ENCODE peak calls at places on chromosomes 12 and 14, in nine cellular contexts. S is hepatocyte; X is cardiac muscle cell; Q is foreskin fibroblast; K is CD8-positive, alpha-beta T cell; Y is astrocyte of the cerebellum; Z is neural progenitor cell; O is heart left ventricle; T is brain microvascular endothelial cell. W is an unnamed sample.

GRCh38 chr14:67311868-67312267 is 47.7 kb downstream of the ATP6V1D start:
- DNase-seq in S (peak), X (no peak), Q (no peak), K (no peak), Y (no peak), Z (no peak), O (no peak), T (no peak), W (no peak)

GRCh38 chr12:123319826-123320225 is 44.8 kb downstream of the SBNO1 start:
- DNase-seq in S (no peak), X (no peak), Q (no peak), K (no peak), Y (no peak), Z (no peak), O (no peak), T (no peak), W (no peak)

GRCh38 chr12:114275937-114276785 is 129.8 kb downstream of the TBX5 start:
- DNase-seq in S (no peak), X (no peak), Q (peak), K (no peak), Y (no peak), Z (no peak), O (no peak), T (no peak), W (no peak)

GRCh38 chr12:106747973-106748436 is 26.5 kb upstream of the RIC8B start:
- DNase-seq in S (no peak), X (no peak), Q (no peak), K (no peak), Y (no peak), Z (no peak), O (no peak), T (no peak), W (no peak)

GRCh38 chr14:88289214-88289613 is 33.9 kb downstream of the KCNK10 start:
- DNase-seq in S (no peak), X (no peak), Q (no peak), K (no peak), Y (no peak), Z (no peak), O (no peak), T (no peak), W (no peak)

GRCh38 chr14:73460691-73461127 is 2.4 kb upstream of the NUMB start:
- DNase-seq in S (no peak), X (no peak), Q (peak), K (no peak), Y (no peak), Z (no peak), O (no peak), T (peak), W (no peak)

GRCh38 chr12:68773582-68773981 is 27.6 kb downstream of the SLC35E3 start:
- DNase-seq in S (no peak), X (no peak), Q (no peak), K (no peak), Y (no peak), Z (no peak), O (no peak), T (no peak), W (no peak)

GRCh38 chr14:22531451-22532344 is 57.3 kb downstream of the DAD1 start:
- DNase-seq in S (no peak), X (no peak), Q (no peak), K (no peak), Y (no peak), Z (no peak), O (no peak), T (no peak), W (no peak)

GRCh38 chr14:77603654-77604270 is 12.7 kb downstream of the SPTLC2 start:
- DNase-seq in S (no peak), X (no peak), Q (peak), K (no peak), Y (no peak), Z (no peak), O (peak), T (no peak), W (no peak)

GRCh38 chr14:68792830-68793733 is at the start of gene ZFP36L1:
- DNase-seq in S (peak), X (peak), Q (peak), K (peak), Y (peak), Z (peak), O (peak), T (peak), W (peak)

GRCh38 chr12:58378038-58378437 is 436.7 kb downstream of the ATP23 start:
- DNase-seq in S (no peak), X (no peak), Q (no peak), K (no peak), Y (no peak), Z (no peak), O (no peak), T (no peak), W (no peak)

GRCh38 chr14:47262801-47263200 is 412.6 kb downstream of the MDGA2 start:
- DNase-seq in S (no peak), X (no peak), Q (no peak), K (no peak), Y (no peak), Z (no peak), O (no peak), T (no peak), W (no peak)

DNA sequence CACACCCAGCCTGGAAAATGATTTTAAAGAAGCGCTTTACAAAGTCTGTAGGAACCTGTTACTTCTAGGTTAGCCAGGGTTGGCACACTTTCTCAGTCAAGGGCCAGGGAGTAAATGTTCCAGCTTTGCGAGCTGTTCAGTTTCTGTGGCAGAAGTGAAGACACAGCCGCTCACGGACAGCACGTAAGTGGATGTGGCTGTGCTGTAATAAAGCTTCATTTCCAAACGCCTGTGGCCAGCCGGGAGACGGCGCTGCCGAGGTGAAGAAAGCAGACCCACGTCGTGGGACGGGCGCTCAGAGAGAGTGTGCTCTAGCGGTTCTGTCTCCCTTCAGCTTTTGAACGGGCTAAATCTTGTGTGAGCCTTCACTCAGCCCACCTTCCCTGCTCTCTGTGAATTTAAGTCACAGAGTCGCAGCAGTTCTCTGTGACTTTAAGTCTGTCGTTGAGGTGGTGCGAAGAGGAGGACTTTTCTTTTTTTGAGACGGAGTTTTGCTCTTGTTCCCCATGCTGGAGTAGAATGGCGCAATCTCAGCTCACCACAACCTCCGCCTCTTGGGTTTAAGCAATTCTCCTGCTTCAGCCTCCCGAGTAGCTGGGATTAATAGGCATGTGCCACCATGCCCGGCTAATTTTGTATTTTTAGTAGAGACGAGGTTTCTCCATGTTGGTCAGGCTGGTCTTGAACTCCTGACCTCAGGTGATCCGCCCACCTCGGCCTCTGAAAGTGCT is 35.6 kb downstream of the EP400 start:
- DNase-seq in S (no peak), X (no peak), Q (no peak), K (no peak), Y (no peak), Z (no peak), O (peak), T (no peak), W (no peak)
- TF ChIP-seq CTCF in S (no peak), X (no peak), Q (no peak), K (no peak), Y (no peak), Z (no peak), O (no peak), T (no peak), W (no peak)

GRCh38 chr14:100020623-100021022 is 44.6 kb upstream of the EVL start:
- DNase-seq in S (no peak), X (no peak), Q (no peak), K (no peak), Y (no peak), Z (no peak), O (no peak), T (no peak), W (no peak)
- H3K4me3 ChIP-seq in S (no peak), X (no peak), Q (no peak), K (no peak), Y (no peak), Z (no peak), O (no peak), T (no peak), W (no peak)

DNA sequence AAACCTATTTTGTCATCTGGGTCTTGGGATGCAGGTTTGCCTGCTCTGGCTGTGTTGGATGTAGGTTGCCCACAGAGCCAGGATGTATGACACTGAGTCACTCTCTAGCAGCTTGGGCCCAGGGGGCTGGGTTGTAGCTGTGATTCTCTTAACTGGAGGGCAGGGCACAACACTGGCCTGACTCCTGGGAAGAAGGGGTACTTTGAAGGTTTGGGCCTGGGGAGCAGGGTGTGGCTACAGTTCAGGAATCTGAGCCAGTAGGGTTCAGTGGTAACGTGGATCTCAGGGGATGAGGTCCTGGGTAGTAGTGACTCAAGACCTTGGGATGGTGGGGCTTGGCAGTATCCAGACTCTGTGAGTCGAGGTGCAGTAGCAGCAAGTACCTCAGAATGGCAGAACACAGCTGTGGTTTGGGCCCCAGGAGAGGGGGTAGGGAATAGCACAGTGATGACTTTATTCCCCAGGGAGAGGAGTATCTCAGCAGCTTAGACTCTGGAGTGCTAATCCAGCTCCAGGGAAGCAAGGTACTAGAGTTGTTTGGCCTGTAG is 25.7 kb downstream of the TBC1D15 start:
- DNase-seq in S (no peak), X (no peak), Q (peak), K (no peak), Y (peak), Z (no peak), O (no peak), T (peak), W (peak)
- TF ChIP-seq CTCF in S (no peak), X (no peak), Q (no peak), K (no peak), Y (no peak), Z (no peak), O (no peak), T (no peak), W (no peak)

GRCh38 chr12:124941170-124941527 is 26.7 kb upstream of the UBC start:
- DNase-seq in S (no peak), X (no peak), Q (no peak), K (no peak), Y (no peak), Z (no peak), O (no peak), T (no peak), W (no peak)
- H3K4me3 ChIP-seq in S (peak), X (no peak), Q (peak), K (peak), Y (peak), Z (peak), O (peak), T (peak), W (peak)

GRCh38 chr12:40745386-40745785 is 53.1 kb downstream of the CNTN1 start:
- DNase-seq in S (no peak), X (no peak), Q (no peak), K (no peak), Y (no peak), Z (peak), O (no peak), T (no peak), W (no peak)
- TF ChIP-seq CTCF in S (no peak), X (no peak), Q (no peak), K (no peak), Y (no peak), Z (peak), O (no peak), T (no peak), W (peak)

GRCh38 chr12:116244474-116245090 is 32.9 kb downstream of the MED13L start:
- DNase-seq in S (no peak), X (no peak), Q (no peak), K (no peak), Y (no peak), Z (peak), O (no peak), T (no peak), W (no peak)

GRCh38 chr12:116244001-116244400 is 33.5 kb downstream of the MED13L start:
- DNase-seq in S (peak), X (no peak), Q (peak), K (no peak), Y (no peak), Z (no peak), O (no peak), T (no peak), W (peak)

GRCh38 chr12:116246490-116247179 is 30.9 kb downstream of the MED13L start:
- DNase-seq in S (no peak), X (no peak), Q (no peak), K (no peak), Y (no peak), Z (no peak), O (no peak), T (no peak), W (no peak)

GRCh38 chr12:116247377-116247776 is 30.1 kb downstream of the MED13L start:
- DNase-seq in S (no peak), X (peak), Q (peak), K (no peak), Y (no peak), Z (no peak), O (no peak), T (no peak), W (no peak)

DNA sequence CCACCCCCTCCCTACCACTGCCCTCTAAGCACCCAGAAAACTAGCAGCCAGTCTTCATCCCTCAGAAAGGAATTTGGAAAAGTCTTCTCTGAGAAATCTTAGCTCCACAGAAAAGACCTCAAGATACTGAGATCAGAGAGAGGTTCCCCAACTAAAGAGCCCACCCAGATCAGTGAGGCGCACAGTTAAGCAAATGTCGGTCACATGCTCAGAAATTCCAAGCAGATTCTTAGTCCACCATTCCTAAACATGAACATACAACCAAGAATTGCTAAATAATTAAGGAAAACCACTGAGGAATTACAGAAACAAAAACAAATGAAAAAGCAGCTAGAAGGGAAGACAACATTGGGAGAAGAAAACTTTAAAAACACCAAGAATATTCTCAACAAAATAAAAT is 32.3 kb downstream of the MED13L start:
- DNase-seq in S (no peak), X (no peak), Q (no peak), K (no peak), Y (no peak), Z (no peak), O (no peak), T (no peak), W (no peak)
- H3K4me3 ChIP-seq in S (no peak), X (no peak), Q (no peak), K (no peak), Y (no peak), Z (no peak), O (no peak), T (no peak), W (no peak)

DNA sequence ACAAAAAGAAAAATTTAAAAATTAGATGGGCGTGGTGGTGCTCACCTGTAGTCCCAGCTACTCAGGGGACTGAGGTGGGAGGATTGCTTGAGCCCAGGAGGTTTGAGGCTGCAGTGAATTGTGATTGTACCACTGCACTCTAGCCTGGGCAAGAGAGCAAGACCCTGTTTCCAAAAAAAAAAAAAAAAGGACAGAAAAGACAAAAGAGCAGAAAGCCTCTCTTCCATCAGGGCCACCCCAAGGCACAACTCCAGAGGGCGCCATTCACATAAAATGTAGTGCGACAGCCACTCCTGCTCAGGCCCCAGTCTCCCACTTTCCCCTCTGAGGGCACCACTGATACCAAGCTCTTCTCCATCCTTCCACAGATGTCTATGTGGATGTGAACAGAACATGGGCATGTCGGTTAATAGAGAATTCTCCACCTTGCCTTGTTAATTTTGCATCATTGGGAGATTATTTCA is 41.8 kb downstream of the DGLUCY start:
- DNase-seq in S (no peak), X (no peak), Q (no peak), K (no peak), Y (no peak), Z (no peak), O (no peak), T (no peak), W (no peak)
- TF ChIP-seq CTCF in S (peak), X (no peak), Q (no peak), K (no peak), Y (peak), Z (no peak), O (no peak), T (peak), W (no peak)

GRCh38 chr12:91576432-91576831 is 393.8 kb upstream of the DCN start:
- DNase-seq in S (no peak), X (no peak), Q (no peak), K (no peak), Y (no peak), Z (no peak), O (no peak), T (no peak), W (no peak)

GRCh38 chr12:91579516-91580263 is 397.1 kb upstream of the DCN start:
- DNase-seq in S (no peak), X (no peak), Q (peak), K (no peak), Y (no peak), Z (no peak), O (no peak), T (no peak), W (no peak)

GRCh38 chr12:91574975-91575374 is 392.4 kb upstream of the DCN start:
- DNase-seq in S (no peak), X (no peak), Q (no peak), K (no peak), Y (no peak), Z (no peak), O (no peak), T (no peak), W (no peak)

GRCh38 chr12:91575631-91576030 is 393.0 kb upstream of the DCN start:
- DNase-seq in S (no peak), X (no peak), Q (no peak), K (no peak), Y (no peak), Z (no peak), O (no peak), T (no peak), W (no peak)

GRCh38 chr12:91577586-91578539 is 395.2 kb upstream of the DCN start:
- DNase-seq in S (peak), X (peak), Q (peak), K (no peak), Y (no peak), Z (no peak), O (no peak), T (no peak), W (no peak)
- H3K4me3 ChIP-seq in S (no peak), X (no peak), Q (peak), K (peak), Y (no peak), Z (no peak), O (peak), T (peak), W (peak)

W was measured in epithelial cell of proximal tubule.